ENCODE peak calls at places on chromosomes 12 and 14, in nine cellular contexts. One of them, this sample, is unnamed.

GRCh38 chr14:28975084-28975483 is 208.5 kb downstream of the FOXG1 start:
- DNase-seq in NCI-H1105: no peak
- DNase-seq in activated naive CD8-positive, alpha-beta T cell treated with anti-CD3 and anti-CD28 coated beads for 36 hours: no peak
- DNase-seq in EH: no peak
- DNase-seq in RPMI7951: no peak
- DNase-seq in NCI-H526 treated with DMSO at 0.1 percent for 48 hours: no peak
- DNase-seq in fibroblast of pulmonary artery: no peak
- DNase-seq in LoVo: no peak
- DNase-seq in activated gamma-delta T cell treated with Interleukin-2 at 50 U/mL for 16 hours: no peak
- DNase-seq in this sample: no peak

GRCh38 chr14:64688028-64688427 is 16.2 kb upstream of the PLEKHG3 start:
- DNase-seq in NCI-H1105: no peak
- DNase-seq in activated naive CD8-positive, alpha-beta T cell treated with anti-CD3 and anti-CD28 coated beads for 36 hours: no peak
- DNase-seq in EH: no peak
- DNase-seq in RPMI7951: no peak
- DNase-seq in NCI-H526 treated with DMSO at 0.1 percent for 48 hours: no peak
- DNase-seq in fibroblast of pulmonary artery: no peak
- DNase-seq in LoVo: no peak
- DNase-seq in activated gamma-delta T cell treated with Interleukin-2 at 50 U/mL for 16 hours: no peak
- DNase-seq in this sample: no peak

GRCh38 chr14:91041450-91041849 is 19.0 kb downstream of the RPS6KA5 start:
- DNase-seq in NCI-H1105: no peak
- DNase-seq in activated naive CD8-positive, alpha-beta T cell treated with anti-CD3 and anti-CD28 coated beads for 36 hours: no peak
- DNase-seq in EH: no peak
- DNase-seq in RPMI7951: no peak
- DNase-seq in NCI-H526 treated with DMSO at 0.1 percent for 48 hours: no peak
- DNase-seq in fibroblast of pulmonary artery: no peak
- DNase-seq in LoVo: no peak
- DNase-seq in activated gamma-delta T cell treated with Interleukin-2 at 50 U/mL for 16 hours: no peak
- DNase-seq in this sample: no peak

GRCh38 chr12:82876075-82876474 is 189.4 kb downstream of the TMTC2 start:
- DNase-seq in NCI-H1105: no peak
- DNase-seq in activated naive CD8-positive, alpha-beta T cell treated with anti-CD3 and anti-CD28 coated beads for 36 hours: no peak
- DNase-seq in EH: no peak
- DNase-seq in RPMI7951: no peak
- DNase-seq in NCI-H526 treated with DMSO at 0.1 percent for 48 hours: no peak
- DNase-seq in fibroblast of pulmonary artery: no peak
- DNase-seq in LoVo: no peak
- DNase-seq in activated gamma-delta T cell treated with Interleukin-2 at 50 U/mL for 16 hours: no peak
- DNase-seq in this sample: no peak

GRCh38 chr12:54988402-54989054 is 4.0 kb upstream of the TESPA1 start:
- DNase-seq in NCI-H1105: peak
- DNase-seq in activated naive CD8-positive, alpha-beta T cell treated with anti-CD3 and anti-CD28 coated beads for 36 hours: no peak
- DNase-seq in EH: peak
- DNase-seq in RPMI7951: peak
- DNase-seq in NCI-H526 treated with DMSO at 0.1 percent for 48 hours: no peak
- DNase-seq in fibroblast of pulmonary artery: peak
- DNase-seq in LoVo: no peak
- DNase-seq in activated gamma-delta T cell treated with Interleukin-2 at 50 U/mL for 16 hours: no peak
- DNase-seq in this sample: no peak

GRCh38 chr12:70920251-70920851 is at the start of gene PTPRR:
- DNase-seq in NCI-H1105: peak
- DNase-seq in activated naive CD8-positive, alpha-beta T cell treated with anti-CD3 and anti-CD28 coated beads for 36 hours: no peak
- DNase-seq in EH: no peak
- DNase-seq in RPMI7951: no peak
- DNase-seq in NCI-H526 treated with DMSO at 0.1 percent for 48 hours: peak
- DNase-seq in fibroblast of pulmonary artery: no peak
- DNase-seq in LoVo: no peak
- DNase-seq in activated gamma-delta T cell treated with Interleukin-2 at 50 U/mL for 16 hours: no peak
- DNase-seq in this sample: no peak

GRCh38 chr14:26773906-26774593 is 176.2 kb upstream of the NOVA1 start:
- DNase-seq in NCI-H1105: no peak
- DNase-seq in activated naive CD8-positive, alpha-beta T cell treated with anti-CD3 and anti-CD28 coated beads for 36 hours: no peak
- DNase-seq in EH: no peak
- DNase-seq in RPMI7951: no peak
- DNase-seq in NCI-H526 treated with DMSO at 0.1 percent for 48 hours: no peak
- DNase-seq in fibroblast of pulmonary artery: peak
- DNase-seq in LoVo: no peak
- DNase-seq in activated gamma-delta T cell treated with Interleukin-2 at 50 U/mL for 16 hours: no peak
- DNase-seq in this sample: no peak

GRCh38 chr12:92899388-92900001 is 29.6 kb downstream of the EEA1 start:
- DNase-seq in NCI-H1105: no peak
- DNase-seq in activated naive CD8-positive, alpha-beta T cell treated with anti-CD3 and anti-CD28 coated beads for 36 hours: no peak
- DNase-seq in EH: peak
- DNase-seq in RPMI7951: peak
- DNase-seq in NCI-H526 treated with DMSO at 0.1 percent for 48 hours: no peak
- DNase-seq in fibroblast of pulmonary artery: peak
- DNase-seq in LoVo: peak
- DNase-seq in activated gamma-delta T cell treated with Interleukin-2 at 50 U/mL for 16 hours: no peak
- DNase-seq in this sample: no peak

GRCh38 chr14:102930753-102931579 is 8.5 kb downstream of the AMN start:
- DNase-seq in NCI-H1105: peak
- DNase-seq in activated naive CD8-positive, alpha-beta T cell treated with anti-CD3 and anti-CD28 coated beads for 36 hours: no peak
- DNase-seq in EH: peak
- DNase-seq in RPMI7951: peak
- DNase-seq in NCI-H526 treated with DMSO at 0.1 percent for 48 hours: no peak
- DNase-seq in fibroblast of pulmonary artery: peak
- DNase-seq in LoVo: peak
- DNase-seq in activated gamma-delta T cell treated with Interleukin-2 at 50 U/mL for 16 hours: no peak
- DNase-seq in this sample: no peak

GRCh38 chr12:124720687-124721500 is 142.8 kb downstream of the SCARB1 start:
- DNase-seq in NCI-H1105: peak
- DNase-seq in activated naive CD8-positive, alpha-beta T cell treated with anti-CD3 and anti-CD28 coated beads for 36 hours: no peak
- DNase-seq in EH: peak
- DNase-seq in RPMI7951: peak
- DNase-seq in NCI-H526 treated with DMSO at 0.1 percent for 48 hours: no peak
- DNase-seq in fibroblast of pulmonary artery: peak
- DNase-seq in LoVo: no peak
- DNase-seq in activated gamma-delta T cell treated with Interleukin-2 at 50 U/mL for 16 hours: no peak
- DNase-seq in this sample: no peak

GRCh38 chr14:22565391-22565945 is 23.6 kb downstream of the DAD1 start:
- DNase-seq in NCI-H1105: no peak
- DNase-seq in activated naive CD8-positive, alpha-beta T cell treated with anti-CD3 and anti-CD28 coated beads for 36 hours: no peak
- DNase-seq in EH: no peak
- DNase-seq in RPMI7951: no peak
- DNase-seq in NCI-H526 treated with DMSO at 0.1 percent for 48 hours: no peak
- DNase-seq in fibroblast of pulmonary artery: no peak
- DNase-seq in LoVo: no peak
- DNase-seq in activated gamma-delta T cell treated with Interleukin-2 at 50 U/mL for 16 hours: no peak
- DNase-seq in this sample: peak

GRCh38 chr14:57746563-57746962 is 119.3 kb downstream of the SLC35F4 start:
- DNase-seq in NCI-H1105: no peak
- DNase-seq in activated naive CD8-positive, alpha-beta T cell treated with anti-CD3 and anti-CD28 coated beads for 36 hours: no peak
- DNase-seq in EH: no peak
- DNase-seq in RPMI7951: no peak
- DNase-seq in NCI-H526 treated with DMSO at 0.1 percent for 48 hours: no peak
- DNase-seq in fibroblast of pulmonary artery: peak
- DNase-seq in LoVo: no peak
- DNase-seq in activated gamma-delta T cell treated with Interleukin-2 at 50 U/mL for 16 hours: no peak
- DNase-seq in this sample: no peak

GRCh38 chr12:101857043-101857558 is 20.3 kb upstream of the DRAM1 start:
- DNase-seq in NCI-H1105: no peak
- DNase-seq in activated naive CD8-positive, alpha-beta T cell treated with anti-CD3 and anti-CD28 coated beads for 36 hours: no peak
- DNase-seq in EH: peak
- DNase-seq in RPMI7951: no peak
- DNase-seq in NCI-H526 treated with DMSO at 0.1 percent for 48 hours: no peak
- DNase-seq in fibroblast of pulmonary artery: peak
- DNase-seq in LoVo: peak
- DNase-seq in activated gamma-delta T cell treated with Interleukin-2 at 50 U/mL for 16 hours: no peak
- DNase-seq in this sample: no peak

GRCh38 chr14:34981743-34982420 is 910 bp upstream of the SRP54 start:
- DNase-seq in NCI-H1105: no peak
- DNase-seq in activated naive CD8-positive, alpha-beta T cell treated with anti-CD3 and anti-CD28 coated beads for 36 hours: peak
- DNase-seq in EH: no peak
- DNase-seq in RPMI7951: peak
- DNase-seq in NCI-H526 treated with DMSO at 0.1 percent for 48 hours: peak
- DNase-seq in fibroblast of pulmonary artery: peak
- DNase-seq in LoVo: peak
- DNase-seq in activated gamma-delta T cell treated with Interleukin-2 at 50 U/mL for 16 hours: peak
- DNase-seq in this sample: peak

GRCh38 chr12:51152953-51153352 is 20.0 kb downstream of the TFCP2 start:
- DNase-seq in NCI-H1105: no peak
- DNase-seq in activated naive CD8-positive, alpha-beta T cell treated with anti-CD3 and anti-CD28 coated beads for 36 hours: no peak
- DNase-seq in EH: no peak
- DNase-seq in RPMI7951: no peak
- DNase-seq in NCI-H526 treated with DMSO at 0.1 percent for 48 hours: no peak
- DNase-seq in fibroblast of pulmonary artery: no peak
- DNase-seq in LoVo: no peak
- DNase-seq in activated gamma-delta T cell treated with Interleukin-2 at 50 U/mL for 16 hours: no peak
- DNase-seq in this sample: no peak

GRCh38 chr12:111193511-111193910 is 175.4 kb downstream of the PHETA1 start:
- DNase-seq in NCI-H1105: no peak
- DNase-seq in activated naive CD8-positive, alpha-beta T cell treated with anti-CD3 and anti-CD28 coated beads for 36 hours: no peak
- DNase-seq in EH: no peak
- DNase-seq in RPMI7951: no peak
- DNase-seq in NCI-H526 treated with DMSO at 0.1 percent for 48 hours: no peak
- DNase-seq in fibroblast of pulmonary artery: no peak
- DNase-seq in LoVo: no peak
- DNase-seq in activated gamma-delta T cell treated with Interleukin-2 at 50 U/mL for 16 hours: no peak
- DNase-seq in this sample: no peak

GRCh38 chr12:121889267-121889624 is 656 bp downstream of the PSMD9 start:
- DNase-seq in NCI-H1105: no peak
- DNase-seq in activated naive CD8-positive, alpha-beta T cell treated with anti-CD3 and anti-CD28 coated beads for 36 hours: no peak
- DNase-seq in EH: no peak
- DNase-seq in RPMI7951: no peak
- DNase-seq in NCI-H526 treated with DMSO at 0.1 percent for 48 hours: no peak
- DNase-seq in fibroblast of pulmonary artery: no peak
- DNase-seq in LoVo: no peak
- DNase-seq in activated gamma-delta T cell treated with Interleukin-2 at 50 U/mL for 16 hours: no peak
- DNase-seq in this sample: no peak

GRCh38 chr14:96362965-96363750 is at the start of the genes ATG2B and GSKIP:
- DNase-seq in NCI-H1105: peak
- DNase-seq in activated naive CD8-positive, alpha-beta T cell treated with anti-CD3 and anti-CD28 coated beads for 36 hours: peak
- DNase-seq in EH: peak
- DNase-seq in RPMI7951: peak
- DNase-seq in NCI-H526 treated with DMSO at 0.1 percent for 48 hours: peak
- DNase-seq in fibroblast of pulmonary artery: peak
- DNase-seq in LoVo: peak
- DNase-seq in activated gamma-delta T cell treated with Interleukin-2 at 50 U/mL for 16 hours: peak
- DNase-seq in this sample: peak

GRCh38 chr14:64541971-64542838 is 1.7 kb downstream of the HSPA2 start:
- DNase-seq in NCI-H1105: no peak
- DNase-seq in activated naive CD8-positive, alpha-beta T cell treated with anti-CD3 and anti-CD28 coated beads for 36 hours: no peak
- DNase-seq in EH: peak
- DNase-seq in RPMI7951: no peak
- DNase-seq in NCI-H526 treated with DMSO at 0.1 percent for 48 hours: no peak
- DNase-seq in fibroblast of pulmonary artery: no peak
- DNase-seq in LoVo: no peak
- DNase-seq in activated gamma-delta T cell treated with Interleukin-2 at 50 U/mL for 16 hours: no peak
- DNase-seq in this sample: no peak

GRCh38 chr12:7933255-7933726 is 2.7 kb downstream of the SLC2A3 start:
- DNase-seq in NCI-H1105: peak
- DNase-seq in activated naive CD8-positive, alpha-beta T cell treated with anti-CD3 and anti-CD28 coated beads for 36 hours: peak
- DNase-seq in EH: peak
- DNase-seq in RPMI7951: peak
- DNase-seq in NCI-H526 treated with DMSO at 0.1 percent for 48 hours: peak
- DNase-seq in fibroblast of pulmonary artery: peak
- DNase-seq in LoVo: peak
- DNase-seq in activated gamma-delta T cell treated with Interleukin-2 at 50 U/mL for 16 hours: peak
- DNase-seq in this sample: peak

GRCh38 chr12:67710582-67710981 is 62.0 kb downstream of the DYRK2 start:
- DNase-seq in NCI-H1105: no peak
- DNase-seq in activated naive CD8-positive, alpha-beta T cell treated with anti-CD3 and anti-CD28 coated beads for 36 hours: no peak
- DNase-seq in EH: peak
- DNase-seq in RPMI7951: peak
- DNase-seq in NCI-H526 treated with DMSO at 0.1 percent for 48 hours: no peak
- DNase-seq in fibroblast of pulmonary artery: no peak
- DNase-seq in LoVo: peak
- DNase-seq in activated gamma-delta T cell treated with Interleukin-2 at 50 U/mL for 16 hours: no peak
- DNase-seq in this sample: no peak

GRCh38 chr12:106238146-106238545 is 9.7 kb downstream of the CKAP4 start:
- DNase-seq in NCI-H1105: no peak
- DNase-seq in activated naive CD8-positive, alpha-beta T cell treated with anti-CD3 and anti-CD28 coated beads for 36 hours: no peak
- DNase-seq in EH: no peak
- DNase-seq in RPMI7951: no peak
- DNase-seq in NCI-H526 treated with DMSO at 0.1 percent for 48 hours: no peak
- DNase-seq in fibroblast of pulmonary artery: peak
- DNase-seq in LoVo: no peak
- DNase-seq in activated gamma-delta T cell treated with Interleukin-2 at 50 U/mL for 16 hours: no peak
- DNase-seq in this sample: no peak

GRCh38 chr14:103522649-103523582 is at the start of gene CKB:
- DNase-seq in NCI-H1105: peak
- DNase-seq in activated naive CD8-positive, alpha-beta T cell treated with anti-CD3 and anti-CD28 coated beads for 36 hours: no peak
- DNase-seq in EH: peak
- DNase-seq in RPMI7951: peak
- DNase-seq in NCI-H526 treated with DMSO at 0.1 percent for 48 hours: peak
- DNase-seq in fibroblast of pulmonary artery: peak
- DNase-seq in LoVo: peak
- DNase-seq in activated gamma-delta T cell treated with Interleukin-2 at 50 U/mL for 16 hours: no peak
- DNase-seq in this sample: no peak

GRCh38 chr12:129394416-129394815 is 509.4 kb downstream of the TMEM132D start:
- DNase-seq in NCI-H1105: no peak
- DNase-seq in activated naive CD8-positive, alpha-beta T cell treated with anti-CD3 and anti-CD28 coated beads for 36 hours: no peak
- DNase-seq in EH: no peak
- DNase-seq in RPMI7951: no peak
- DNase-seq in NCI-H526 treated with DMSO at 0.1 percent for 48 hours: no peak
- DNase-seq in fibroblast of pulmonary artery: no peak
- DNase-seq in LoVo: no peak
- DNase-seq in activated gamma-delta T cell treated with Interleukin-2 at 50 U/mL for 16 hours: no peak
- DNase-seq in this sample: no peak

GRCh38 chr12:13000616-13000934 is 510 bp upstream of the HEBP1 start:
- DNase-seq in NCI-H1105: peak
- DNase-seq in activated naive CD8-positive, alpha-beta T cell treated with anti-CD3 and anti-CD28 coated beads for 36 hours: no peak
- DNase-seq in EH: no peak
- DNase-seq in RPMI7951: peak
- DNase-seq in NCI-H526 treated with DMSO at 0.1 percent for 48 hours: peak
- DNase-seq in fibroblast of pulmonary artery: no peak
- DNase-seq in LoVo: no peak
- DNase-seq in activated gamma-delta T cell treated with Interleukin-2 at 50 U/mL for 16 hours: no peak
- DNase-seq in this sample: no peak

GRCh38 chr12:112870267-112870980 is 36.3 kb upstream of the OAS1 start:
- DNase-seq in NCI-H1105: no peak
- DNase-seq in activated naive CD8-positive, alpha-beta T cell treated with anti-CD3 and anti-CD28 coated beads for 36 hours: no peak
- DNase-seq in EH: no peak
- DNase-seq in RPMI7951: no peak
- DNase-seq in NCI-H526 treated with DMSO at 0.1 percent for 48 hours: no peak
- DNase-seq in fibroblast of pulmonary artery: no peak
- DNase-seq in LoVo: no peak
- DNase-seq in activated gamma-delta T cell treated with Interleukin-2 at 50 U/mL for 16 hours: no peak
- DNase-seq in this sample: no peak

GRCh38 chr14:59529189-59529588 is 44.9 kb downstream of the JKAMP start:
- DNase-seq in NCI-H1105: no peak
- DNase-seq in activated naive CD8-positive, alpha-beta T cell treated with anti-CD3 and anti-CD28 coated beads for 36 hours: no peak
- DNase-seq in EH: no peak
- DNase-seq in RPMI7951: peak
- DNase-seq in NCI-H526 treated with DMSO at 0.1 percent for 48 hours: no peak
- DNase-seq in fibroblast of pulmonary artery: no peak
- DNase-seq in LoVo: peak
- DNase-seq in activated gamma-delta T cell treated with Interleukin-2 at 50 U/mL for 16 hours: no peak
- DNase-seq in this sample: no peak

GRCh38 chr12:99154264-99154982 is 493.1 kb upstream of the GARIN6 start:
- DNase-seq in NCI-H1105: no peak
- DNase-seq in activated naive CD8-positive, alpha-beta T cell treated with anti-CD3 and anti-CD28 coated beads for 36 hours: no peak
- DNase-seq in EH: no peak
- DNase-seq in RPMI7951: no peak
- DNase-seq in NCI-H526 treated with DMSO at 0.1 percent for 48 hours: no peak
- DNase-seq in fibroblast of pulmonary artery: peak
- DNase-seq in LoVo: no peak
- DNase-seq in activated gamma-delta T cell treated with Interleukin-2 at 50 U/mL for 16 hours: no peak
- DNase-seq in this sample: no peak

GRCh38 chr14:99807413-99808132 is 14.4 kb downstream of the EML1 start:
- DNase-seq in NCI-H1105: no peak
- DNase-seq in activated naive CD8-positive, alpha-beta T cell treated with anti-CD3 and anti-CD28 coated beads for 36 hours: no peak
- DNase-seq in EH: peak
- DNase-seq in RPMI7951: peak
- DNase-seq in NCI-H526 treated with DMSO at 0.1 percent for 48 hours: no peak
- DNase-seq in fibroblast of pulmonary artery: peak
- DNase-seq in LoVo: peak
- DNase-seq in activated gamma-delta T cell treated with Interleukin-2 at 50 U/mL for 16 hours: no peak
- DNase-seq in this sample: no peak

GRCh38 chr14:88463318-88463717 is 77.9 kb downstream of the SPATA7 start:
- DNase-seq in NCI-H1105: no peak
- DNase-seq in activated naive CD8-positive, alpha-beta T cell treated with anti-CD3 and anti-CD28 coated beads for 36 hours: no peak
- DNase-seq in EH: peak
- DNase-seq in RPMI7951: peak
- DNase-seq in NCI-H526 treated with DMSO at 0.1 percent for 48 hours: peak
- DNase-seq in fibroblast of pulmonary artery: peak
- DNase-seq in LoVo: no peak
- DNase-seq in activated gamma-delta T cell treated with Interleukin-2 at 50 U/mL for 16 hours: no peak
- DNase-seq in this sample: no peak

GRCh38 chr12:119153477-119154434 is 25.0 kb upstream of the HSPB8 start:
- DNase-seq in NCI-H1105: no peak
- DNase-seq in activated naive CD8-positive, alpha-beta T cell treated with anti-CD3 and anti-CD28 coated beads for 36 hours: no peak
- DNase-seq in EH: peak
- DNase-seq in RPMI7951: no peak
- DNase-seq in NCI-H526 treated with DMSO at 0.1 percent for 48 hours: no peak
- DNase-seq in fibroblast of pulmonary artery: peak
- DNase-seq in LoVo: no peak
- DNase-seq in activated gamma-delta T cell treated with Interleukin-2 at 50 U/mL for 16 hours: no peak
- DNase-seq in this sample: no peak

This sample was measured in activated CD8-positive, alpha-beta memory T cell treated with anti-CD3 and anti-CD28 coated beads, Interleukin-2, amount 10 ng/mL, durations not matched to agents 7 days and 5 days.